ENCODE peak calls at places on chromosomes 7 and 10, in ten cellular contexts. Z is left cardiac atrium; P is stimulated activated CD4-positive, alpha-beta T cell treated with anti-CD3 and anti-CD28 coated beads, Interleukin-12 subunit alpha, Interleukin-12 subunit beta, amount 100 ng/mL, for 4 hours; U is GM13976; G is NCI-H1092 treated with DMSO at 0.1 percent for 48 hours; E is lower lobe of right lung; A is stimulated activated CD8-positive, alpha-beta memory T cell treated with anti-CD3 and anti-CD28 coated beads, Interleukin-7, amount 100 ng/mL, for 1 hour; I is GM23248; L is HFFc6; N is activated T-cell treated with anti-CD3 and anti-CD28 coated beads, Interleukin-2, amount 50 U/mL, for 72 hours. O is an unnamed sample.

GRCh38 chr10:43689955-43690771 is 41.5 kb upstream of the ZNF32 start:
- DNase-seq in Z (peak; percentile 89), P (peak; percentile 86), U (peak; percentile 95), G (peak; percentile 11), E (peak; percentile 88), A (peak; percentile 68), I (peak; percentile 89), L (peak; percentile 60), N (peak; percentile 87), O (peak; percentile 94)

GRCh38 chr7:13912740-13913320 is 76.6 kb downstream of the ETV1 start:
- DNase-seq in Z (no peak), P (no peak), U (no peak), G (no peak), E (no peak), A (no peak), I (no peak), L (no peak), N (no peak), O (no peak)

GRCh38 chr7:19401461-19401860 is 256.2 kb upstream of the FERD3L start:
- DNase-seq in Z (no peak), P (no peak), U (no peak), G (no peak), E (no peak), A (no peak), I (no peak), L (no peak), N (no peak), O (no peak)

GRCh38 chr7:43303740-43304241 is 191.3 kb downstream of the HECW1 start:
- DNase-seq in Z (no peak), P (peak; percentile 52), U (no peak), G (no peak), E (no peak), A (no peak), I (peak; percentile 15), L (no peak), N (peak; percentile 60), O (peak; percentile 54)

GRCh38 chr10:92923416-92923815 is 75.1 kb downstream of the EXOC6 start:
- DNase-seq in Z (no peak), P (no peak), U (no peak), G (no peak), E (no peak), A (no peak), I (no peak), L (no peak), N (no peak), O (no peak)

GRCh38 chr7:33054261-33054964 is 8.2 kb downstream of the NT5C3A start:
- DNase-seq in Z (no peak), P (no peak), U (no peak), G (no peak), E (no peak), A (no peak), I (peak; percentile 49), L (peak; percentile 46), N (no peak), O (no peak)

GRCh38 chr7:129143724-129144094 is 798 bp upstream of the TSPAN33 start:
- DNase-seq in Z (no peak), P (no peak), U (no peak), G (no peak), E (no peak), A (no peak), I (no peak), L (no peak), N (no peak), O (no peak)

GRCh38 chr7:6637544-6638229 is 569 bp downstream of the ZNF316 start:
- DNase-seq in Z (no peak), P (peak; percentile 54), U (peak; percentile 95), G (peak; percentile 37), E (peak; percentile 59), A (peak; percentile 28), I (peak; percentile 58), L (no peak), N (peak; percentile 81), O (peak; percentile 46)

GRCh38 chr7:34756025-34756437 is 98.0 kb downstream of the NPSR1 start:
- DNase-seq in Z (no peak), P (no peak), U (no peak), G (peak; percentile 61), E (no peak), A (no peak), I (no peak), L (no peak), N (no peak), O (no peak)

GRCh38 chr10:60376953-60377352 is 12.7 kb downstream of the ANK3 start:
- DNase-seq in Z (no peak), P (no peak), U (no peak), G (peak; percentile 27), E (no peak), A (no peak), I (no peak), L (no peak), N (no peak), O (no peak)

GRCh38 chr7:77727527-77727926 is 31.3 kb downstream of the RSBN1L start:
- DNase-seq in Z (no peak), P (no peak), U (no peak), G (peak; percentile 77), E (no peak), A (no peak), I (no peak), L (no peak), N (no peak), O (no peak)

GRCh38 chr10:69061305-69062161 is 26.4 kb upstream of the SRGN start:
- DNase-seq in Z (peak; percentile 64), P (peak; percentile 18), U (no peak), G (no peak), E (peak; percentile 65), A (no peak), I (peak; percentile 98), L (peak; percentile 91), N (peak; percentile 34), O (no peak)

GRCh38 chr7:147081117-147081516 is 964.5 kb downstream of the CNTNAP2 start:
- DNase-seq in Z (no peak), P (no peak), U (no peak), G (no peak), E (no peak), A (no peak), I (peak; percentile 0), L (no peak), N (no peak), O (no peak)

O was measured in stimulated activated effector memory CD8-positive, alpha-beta T cell treated with anti-CD3 and anti-CD28 coated beads, Interleukin-12 subunit alpha, Interleukin-12 subunit beta, amount 100 ng/mL, for 72 hours.